ENCODE peak calls at places on chromosome 13, in five cellular contexts. E, Y, N, P and R are unnamed samples.

GRCh38 chr13:105611424-105611823 is 924.0 kb downstream of the EFNB2 start:
- DNase-seq in P (no peak), N (no peak), E (peak), Y (no peak), R (peak)

GRCh38 chr13:106521101-106521799 is 14.2 kb downstream of the EFNB2 start:
- DNase-seq in P (no peak), Y (no peak), E (no peak), N (no peak), R (no peak)

GRCh38 chr13:80012281-80012680 is 328.6 kb downstream of the SPRY2 start:
- DNase-seq in P (no peak), N (no peak), Y (peak), E (no peak), R (peak)

GRCh38 chr13:43331676-43332075 is 308.3 kb downstream of the DNAJC15 start:
- DNase-seq in E (no peak), P (no peak), Y (no peak), N (no peak), R (peak)

GRCh38 chr13:93686399-93686798 is 459.8 kb downstream of the GPC6 start:
- DNase-seq in E (no peak), P (no peak), Y (no peak), N (no peak), R (no peak)

GRCh38 chr13:67231481-67231940 is 1.4 kb upstream of the PCDH9 start:
- DNase-seq in Y (no peak), N (no peak), E (no peak), P (no peak), R (no peak)

GRCh38 chr13:45299194-45299593 is 41.8 kb downstream of the TPT1 start:
- DNase-seq in E (no peak), N (no peak), P (no peak), Y (no peak), R (no peak)

GRCh38 chr13:21218351-21219043 is 42.0 kb downstream of the MRPL57 start:
- DNase-seq in P (no peak), E (no peak), Y (no peak), N (no peak), R (no peak)

GRCh38 chr13:32029684-32030083 is 1.9 kb upstream of the FRY start:
- DNase-seq in N (no peak), P (no peak), E (no peak), Y (no peak), R (no peak)

GRCh38 chr13:85597790-85598500 is 201.3 kb downstream of the SLITRK6 start:
- DNase-seq in P (no peak), E (peak), Y (no peak), N (no peak), R (no peak)

GRCh38 chr13:93769126-93769525 is 542.5 kb downstream of the GPC6 start:
- DNase-seq in P (no peak), N (no peak), Y (no peak), E (no peak), R (no peak)

GRCh38 chr13:37791699-37792098 is 77.9 kb downstream of the TRPC4 start:
- DNase-seq in N (no peak), Y (no peak), P (no peak), E (no peak), R (no peak)

GRCh38 chr13:25432686-25433085 is 60.9 kb downstream of the ATP8A2 start:
- DNase-seq in E (no peak), N (no peak), P (no peak), Y (no peak), R (no peak)

GRCh38 chr13:75329097-75329496 is 152.9 kb downstream of the TBC1D4 start:
- DNase-seq in N (no peak), P (no peak), E (no peak), Y (no peak), R (no peak)

GRCh38 chr13:75329723-75330122 is 152.2 kb downstream of the TBC1D4 start:
- DNase-seq in N (no peak), E (no peak), P (no peak), Y (no peak), R (no peak)

GRCh38 chr13:75324413-75324940 is 157.5 kb downstream of the TBC1D4 start:
- DNase-seq in Y (no peak), N (no peak), E (no peak), P (no peak), R (no peak)

GRCh38 chr13:75327132-75327505 is 154.8 kb downstream of the TBC1D4 start:
- DNase-seq in Y (no peak), E (no peak), P (no peak), N (no peak), R (no peak)

GRCh38 chr13:75326173-75327131 is 155.5 kb downstream of the TBC1D4 start:
- DNase-seq in Y (peak), E (no peak), N (peak), P (no peak), R (no peak)
- TF ChIP-seq CTCF in Y (no peak), E (no peak), N (no peak), P (no peak), R (no peak)

GRCh38 chr13:99256283-99256682 is 1.9 kb downstream of the GPR18 start:
- DNase-seq in N (no peak), E (no peak), P (no peak), Y (no peak), R (no peak)

GRCh38 chr13:99255241-99255640 is 2.9 kb downstream of the GPR18 start:
- DNase-seq in N (no peak), E (no peak), P (no peak), Y (no peak), R (no peak)

GRCh38 chr13:99257291-99257690 is 888 bp downstream of the GPR18 start:
- DNase-seq in E (no peak), Y (no peak), P (no peak), N (no peak), R (no peak)

GRCh38 chr13:99258210-99258860 is at the start of gene GPR18:
- DNase-seq in Y (no peak), N (no peak), P (no peak), E (no peak), R (no peak)

DNA sequence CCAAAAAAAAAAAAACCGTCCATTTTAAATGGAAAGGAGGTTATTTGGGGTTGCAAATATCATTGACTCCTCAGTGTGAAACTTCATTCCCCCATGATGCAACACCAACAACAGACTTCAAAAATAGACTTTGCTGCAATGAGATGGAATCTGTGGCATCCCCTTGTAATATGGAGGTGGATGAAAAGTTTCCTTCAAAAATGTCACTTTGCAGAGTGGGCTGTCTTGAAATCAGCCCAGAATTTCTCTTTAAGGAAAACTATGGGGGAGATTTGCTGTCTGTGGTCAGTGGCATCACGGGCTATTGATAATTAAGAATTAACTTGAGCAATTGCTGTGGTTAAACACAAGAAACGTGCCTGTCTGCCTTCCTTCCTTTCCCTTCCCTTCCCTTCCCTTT is 1.5 kb downstream of the GPR18 start:
- DNase-seq in N (no peak), P (no peak), Y (no peak), E (no peak), R (no peak)
- H3K4me3 ChIP-seq in N (no peak), P (no peak), Y (no peak), E (no peak), R (no peak)

DNA sequence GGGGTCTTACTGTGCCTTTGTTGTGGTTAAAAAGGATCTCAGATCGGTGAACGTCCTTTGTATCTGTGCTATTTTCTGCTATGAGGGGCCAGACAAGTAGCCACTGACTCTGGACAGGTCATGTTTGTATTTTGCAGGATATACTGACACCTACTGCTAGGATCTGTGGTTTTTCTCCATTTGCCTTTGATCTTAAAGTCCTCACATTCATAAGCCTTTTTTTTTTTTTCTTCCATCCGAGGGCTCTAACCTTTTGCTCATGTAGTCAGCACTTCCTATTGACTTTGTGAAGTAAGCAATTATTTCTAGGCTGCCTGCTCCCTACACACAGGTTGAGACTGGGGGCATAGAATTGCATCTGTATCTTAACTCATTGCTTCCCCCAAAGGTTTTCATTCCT is 106.2 kb downstream of the SLITRK5 start:
- DNase-seq in P (no peak), N (no peak), E (no peak), Y (no peak), R (peak)
- TF ChIP-seq CTCF in P (no peak), N (no peak), E (no peak), Y (no peak), R (peak)

DNA sequence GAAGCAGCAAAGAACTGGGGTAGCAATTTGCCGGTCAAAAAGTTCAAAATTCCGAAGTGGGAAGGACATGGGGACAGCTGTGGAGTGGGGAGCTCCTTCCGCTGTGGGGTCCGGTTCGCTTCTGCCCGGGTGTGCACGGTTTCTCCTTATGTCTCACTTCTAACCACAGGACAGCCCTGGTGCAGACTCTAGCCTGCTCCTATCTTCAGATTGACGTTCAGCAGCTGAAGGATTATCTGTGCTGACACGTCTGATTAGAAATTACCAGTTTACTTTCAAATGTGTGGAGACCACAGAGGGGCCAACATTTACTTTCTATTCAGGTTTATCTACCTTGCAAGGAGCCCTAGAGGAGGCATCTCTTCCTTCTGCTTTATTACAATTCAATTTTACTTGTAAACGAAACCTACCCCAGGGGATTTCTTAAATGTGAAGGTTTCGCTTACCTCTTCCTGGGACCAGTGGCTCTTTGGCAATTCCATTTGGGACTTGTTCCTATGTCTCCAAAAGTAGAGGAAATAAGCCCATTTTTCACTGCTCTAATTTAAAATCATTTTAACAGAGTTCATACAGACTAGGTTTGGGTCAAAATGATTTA is 27.3 kb downstream of the LHFPL6 start:
- DNase-seq in P (no peak), Y (no peak), E (no peak), N (no peak), R (no peak)
- H3K4me3 ChIP-seq in P (no peak), Y (no peak), E (no peak), N (peak), R (no peak)

GRCh38 chr13:111513766-111514611 is 193.5 kb downstream of the TEX29 start:
- DNase-seq in N (no peak), P (no peak), Y (no peak), E (no peak), R (no peak)

GRCh38 chr13:111512707-111513106 is 192.3 kb downstream of the TEX29 start:
- DNase-seq in N (no peak), P (no peak), Y (no peak), E (no peak), R (no peak)

GRCh38 chr13:111516712-111517640 is 196.5 kb downstream of the TEX29 start:
- DNase-seq in N (no peak), E (no peak), P (no peak), Y (no peak), R (no peak)

GRCh38 chr13:111515648-111516047 is 195.2 kb downstream of the TEX29 start:
- DNase-seq in E (no peak), P (no peak), Y (no peak), N (no peak), R (no peak)

DNA sequence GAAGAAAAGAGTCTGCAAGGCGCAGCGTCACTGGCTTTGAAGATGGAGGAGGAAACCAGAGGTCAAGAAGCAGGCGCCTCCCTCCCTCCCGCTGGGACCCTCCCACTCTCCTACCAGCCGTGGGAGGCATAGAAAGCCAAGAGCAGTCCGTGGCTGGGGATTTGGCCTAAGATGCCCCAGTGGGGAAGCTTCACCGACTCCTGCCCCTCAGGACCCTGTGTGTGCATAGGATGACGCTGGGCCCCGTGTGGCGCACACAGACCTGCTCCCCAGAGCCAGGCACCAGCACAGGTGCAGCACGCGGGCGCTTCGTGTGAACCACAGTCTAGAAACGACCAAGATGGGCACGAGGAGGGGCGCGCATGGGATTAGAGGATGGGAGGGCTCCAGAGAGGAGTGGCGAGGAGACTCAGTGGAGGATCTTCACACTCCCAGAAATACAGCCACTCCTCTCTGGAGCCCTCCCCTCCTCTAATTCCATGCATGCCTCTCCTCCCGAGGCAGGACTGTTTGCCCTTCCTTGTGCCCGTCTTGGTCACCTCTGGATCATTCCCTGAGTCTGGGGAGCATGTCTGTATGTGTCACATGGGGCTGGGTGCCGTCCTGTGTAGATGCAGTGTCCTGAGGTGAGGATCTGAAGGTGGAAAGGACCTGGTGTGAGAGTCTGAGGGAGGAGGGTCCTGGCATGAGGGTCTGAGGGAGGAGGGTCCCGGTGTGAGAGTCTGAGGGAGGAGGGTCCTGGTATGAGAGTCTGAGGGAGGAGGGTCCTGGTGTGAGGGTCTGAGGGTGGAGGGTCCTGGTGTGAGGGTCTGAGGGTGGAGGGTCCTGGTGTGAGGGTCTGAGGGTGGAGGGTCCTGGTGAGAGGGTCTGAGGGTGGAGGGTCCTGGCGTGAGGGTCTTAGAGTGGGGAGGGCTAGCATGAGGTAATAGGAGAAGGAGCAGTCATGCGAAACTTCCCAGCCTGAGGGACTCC is 194.5 kb downstream of the TEX29 start:
- DNase-seq in N (no peak), Y (no peak), E (no peak), P (no peak), R (no peak)
- TF ChIP-seq CTCF in N (no peak), Y (no peak), E (no peak), P (no peak), R (no peak)